ENCODE peak calls at places on chromosomes 6 and 20, in four cellular contexts. One of them, this sample, is unnamed.

GRCh38 chr6:162631546-162631945 is 96.0 kb downstream of the PRKN start:
- DNase-seq in HepG2: no peak
- DNase-seq in GM12878: no peak
- DNase-seq in K562: no peak
- DNase-seq in this sample: no peak

GRCh38 chr6:108321253-108321740 is 26.4 kb downstream of the AFG1L start:
- DNase-seq in GM12878: no peak
- DNase-seq in K562: no peak
- DNase-seq in HepG2: no peak
- DNase-seq in this sample: no peak

GRCh38 chr6:81158956-81159355 is 593.5 kb downstream of the TENT5A start:
- DNase-seq in HepG2: no peak
- DNase-seq in GM12878: no peak
- DNase-seq in K562: no peak
- DNase-seq in this sample: no peak

GRCh38 chr6:84249724-84250123 is 22.3 kb upstream of the CEP162 start:
- DNase-seq in K562: no peak
- DNase-seq in HepG2: no peak
- DNase-seq in GM12878: no peak
- DNase-seq in this sample: peak

GRCh38 chr20:47922280-47922675 is 137.0 kb upstream of the SULF2 start:
- DNase-seq in K562: no peak
- DNase-seq in GM12878: no peak
- DNase-seq in HepG2: peak
- DNase-seq in this sample: no peak

GRCh38 chr6:22363166-22363965 is 66.5 kb upstream of the PRL start:
- DNase-seq in K562: no peak
- DNase-seq in HepG2: peak
- DNase-seq in GM12878: no peak
- DNase-seq in this sample: no peak

GRCh38 chr20:46828471-46828870 is 66.2 kb upstream of the EYA2 start:
- DNase-seq in K562: no peak
- DNase-seq in HepG2: no peak
- DNase-seq in GM12878: no peak
- DNase-seq in this sample: no peak

GRCh38 chr6:16505711-16506362 is 255.4 kb downstream of the ATXN1 start:
- DNase-seq in K562: no peak
- DNase-seq in GM12878: no peak
- DNase-seq in HepG2: no peak
- DNase-seq in this sample: no peak

GRCh38 chr20:20697325-20697845 is 15.1 kb downstream of the RALGAPA2 start:
- DNase-seq in K562: no peak
- DNase-seq in HepG2: no peak
- DNase-seq in GM12878: no peak
- DNase-seq in this sample: no peak

GRCh38 chr6:57013501-57013900 is 33.0 kb upstream of the KIAA1586 start:
- DNase-seq in GM12878: no peak
- DNase-seq in HepG2: no peak
- DNase-seq in K562: peak
- DNase-seq in this sample: no peak

GRCh38 chr6:1381397-1382330 is 7.7 kb upstream of the FOXF2 start:
- DNase-seq in K562: peak
- DNase-seq in HepG2: no peak
- DNase-seq in GM12878: no peak
- DNase-seq in this sample: peak
- TF ChIP-seq YY1 in K562: no peak
- TF ChIP-seq YY1 in HepG2: peak
- TF ChIP-seq YY1 in GM12878: no peak
- TF ChIP-seq YY1 in this sample: no peak

DNA sequence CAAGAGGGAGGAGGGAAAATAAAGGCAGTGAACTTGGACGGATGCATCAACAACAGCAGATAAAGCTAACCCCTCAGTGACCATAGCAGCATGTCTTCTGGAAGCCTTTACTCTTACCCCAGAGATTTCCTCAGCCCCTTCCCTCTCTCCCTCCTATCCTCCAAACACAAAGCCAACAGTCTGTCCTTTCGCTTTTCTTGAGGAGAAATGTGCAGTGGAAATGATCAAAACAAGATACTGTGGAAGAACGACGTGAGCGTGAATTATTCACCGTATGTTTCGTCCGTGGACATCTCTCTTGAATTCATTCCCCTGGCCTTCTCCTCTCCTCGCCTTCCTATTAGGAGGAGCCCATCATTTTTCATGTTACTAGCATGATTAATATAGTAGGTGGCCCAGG is 8.5 kb downstream of the NRN1 start:
- DNase-seq in GM12878: no peak
- DNase-seq in HepG2: no peak
- DNase-seq in K562: no peak
- DNase-seq in this sample: no peak
- TF ChIP-seq NFIC in GM12878: no peak
- TF ChIP-seq NFIC in HepG2: no peak
- TF ChIP-seq NFIC in K562: no peak
- TF ChIP-seq NFIC in this sample: no peak

GRCh38 chr6:10434235-10434634 is 19.4 kb upstream of the TFAP2A start:
- DNase-seq in GM12878: no peak
- DNase-seq in HepG2: no peak
- DNase-seq in K562: no peak
- DNase-seq in this sample: no peak
- H3K4me2 ChIP-seq in GM12878: no peak
- H3K4me2 ChIP-seq in HepG2: no peak
- H3K4me2 ChIP-seq in K562: peak
- H3K4me2 ChIP-seq in this sample: no peak

DNA sequence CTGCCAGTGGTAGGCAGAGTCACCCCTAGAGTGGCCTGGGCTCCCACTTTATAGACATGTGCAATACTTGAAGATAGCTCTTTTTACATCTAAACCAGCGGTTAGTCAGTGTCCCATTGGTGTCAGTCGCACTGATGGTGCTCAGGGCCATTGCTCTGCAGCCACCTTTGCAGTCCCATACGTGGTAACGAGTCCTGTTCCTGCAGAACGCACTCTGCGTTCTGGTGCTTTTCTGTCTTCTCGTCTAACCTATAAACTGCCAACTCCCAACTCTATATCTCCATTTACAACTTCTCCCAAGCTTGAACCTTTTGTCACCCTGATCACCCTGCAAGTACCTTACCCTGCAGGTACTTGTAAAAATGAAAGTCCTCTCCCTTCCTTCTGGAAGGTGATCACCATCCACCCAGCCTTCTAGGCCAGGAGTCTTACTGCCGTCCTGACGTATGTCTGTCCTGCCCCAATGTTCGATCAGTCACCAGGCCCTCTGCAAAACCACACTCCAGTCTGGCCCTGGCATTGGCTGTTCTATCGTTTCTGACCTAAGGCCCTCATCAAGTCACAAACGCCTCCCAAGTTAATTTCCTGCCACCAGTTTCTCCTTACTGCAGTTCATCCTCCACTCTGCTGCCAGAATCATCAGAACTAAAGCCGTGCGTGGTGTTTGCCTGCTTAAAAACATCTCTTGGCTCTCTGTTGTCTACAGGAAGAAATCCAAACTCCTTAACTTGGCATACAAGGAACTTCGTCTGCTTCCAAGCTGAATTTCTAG is 7.9 kb downstream of the RREB1 start:
- DNase-seq in HepG2: no peak
- DNase-seq in K562: no peak
- DNase-seq in GM12878: no peak
- DNase-seq in this sample: no peak
- TF ChIP-seq YY1 in HepG2: no peak
- TF ChIP-seq YY1 in K562: no peak
- TF ChIP-seq YY1 in GM12878: no peak
- TF ChIP-seq YY1 in this sample: no peak

DNA sequence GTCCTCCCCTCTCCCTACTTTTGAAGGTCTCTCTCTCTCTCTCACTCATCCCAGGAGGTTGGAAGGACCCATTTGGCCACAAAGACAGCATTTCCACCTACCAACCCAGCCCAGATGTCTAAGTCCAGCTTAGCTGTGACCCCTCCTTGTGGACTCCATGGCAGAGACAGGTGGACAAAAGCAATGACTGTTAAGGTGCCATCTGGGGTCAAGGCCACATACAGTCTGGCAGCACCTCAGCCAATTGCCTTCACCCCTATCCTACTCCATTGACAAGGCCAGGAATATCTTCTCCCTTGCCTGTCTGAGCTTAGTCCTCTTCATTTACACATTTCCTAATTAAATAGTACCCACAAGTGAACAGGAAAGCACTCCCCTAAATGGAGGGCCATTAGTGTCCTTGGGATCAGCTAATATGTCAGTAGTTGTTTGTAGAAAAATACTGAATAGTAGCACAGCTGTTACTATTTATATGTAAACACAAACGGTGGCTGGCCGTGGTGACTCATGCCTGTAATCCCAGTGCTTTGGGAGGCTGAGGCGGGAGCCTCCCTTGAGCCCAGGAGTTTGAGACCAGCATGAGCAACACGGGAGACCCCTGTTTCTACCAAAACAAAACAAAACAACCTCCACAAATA is 28.8 kb downstream of the GCM1 start:
- DNase-seq in K562: no peak
- DNase-seq in GM12878: no peak
- DNase-seq in HepG2: peak
- DNase-seq in this sample: no peak
- TF ChIP-seq NFIC in K562: no peak
- TF ChIP-seq NFIC in GM12878: no peak
- TF ChIP-seq NFIC in HepG2: peak
- TF ChIP-seq NFIC in this sample: no peak

GRCh38 chr20:38460040-38460623 is 12.5 kb upstream of the RALGAPB start:
- DNase-seq in HepG2: peak
- DNase-seq in K562: peak
- DNase-seq in GM12878: no peak
- DNase-seq in this sample: peak
- H3K4me2 ChIP-seq in HepG2: peak
- H3K4me2 ChIP-seq in K562: no peak
- H3K4me2 ChIP-seq in GM12878: no peak
- H3K4me2 ChIP-seq in this sample: peak

This sample was measured in SK-N-SH.